ENCODE peak calls at places on chromosome X, in ten cellular contexts. One of them, this sample, is unnamed.

GRCh38 chrX:56281789-56282188 is 49.6 kb downstream of the KLF8 start:
- DNase-seq in GM12865: peak
- DNase-seq in A549: peak
- DNase-seq in fibroblast of lung: no peak
- DNase-seq in choroid plexus epithelial cell: peak
- DNase-seq in dorsolateral prefrontal cortex: no peak
- DNase-seq in esophagus squamous epithelium: no peak
- DNase-seq in heart left ventricle: no peak
- DNase-seq in PC-3: peak
- DNase-seq in kidney epithelial cell: no peak
- DNase-seq in this sample: peak

GRCh38 chrX:120790118-120790517 is 85.5 kb downstream of the CT47B1 start:
- DNase-seq in choroid plexus epithelial cell: peak
- DNase-seq in dorsolateral prefrontal cortex: peak
- DNase-seq in heart left ventricle: no peak
- DNase-seq in PC-3: peak
- DNase-seq in A549: peak
- DNase-seq in fibroblast of lung: peak
- DNase-seq in kidney epithelial cell: peak
- DNase-seq in GM12865: peak
- DNase-seq in esophagus squamous epithelium: no peak
- DNase-seq in this sample: peak

GRCh38 chrX:40040686-40041461 is 56.9 kb downstream of the BCOR start:
- DNase-seq in dorsolateral prefrontal cortex: no peak
- DNase-seq in choroid plexus epithelial cell: no peak
- DNase-seq in esophagus squamous epithelium: no peak
- DNase-seq in heart left ventricle: no peak
- DNase-seq in A549: no peak
- DNase-seq in kidney epithelial cell: no peak
- DNase-seq in fibroblast of lung: no peak
- DNase-seq in GM12865: no peak
- DNase-seq in PC-3: no peak
- DNase-seq in this sample: no peak

GRCh38 chrX:113929004-113929403 is 654.9 kb upstream of the HTR2C start:
- DNase-seq in dorsolateral prefrontal cortex: no peak
- DNase-seq in heart left ventricle: no peak
- DNase-seq in fibroblast of lung: peak
- DNase-seq in choroid plexus epithelial cell: peak
- DNase-seq in kidney epithelial cell: peak
- DNase-seq in A549: peak
- DNase-seq in esophagus squamous epithelium: no peak
- DNase-seq in PC-3: peak
- DNase-seq in GM12865: peak
- DNase-seq in this sample: peak

GRCh38 chrX:118523920-118524319 is 28.3 kb downstream of the DOCK11 start:
- DNase-seq in dorsolateral prefrontal cortex: no peak
- DNase-seq in heart left ventricle: no peak
- DNase-seq in PC-3: no peak
- DNase-seq in A549: no peak
- DNase-seq in GM12865: peak
- DNase-seq in choroid plexus epithelial cell: no peak
- DNase-seq in kidney epithelial cell: no peak
- DNase-seq in esophagus squamous epithelium: no peak
- DNase-seq in fibroblast of lung: no peak
- DNase-seq in this sample: no peak

GRCh38 chrX:38939067-38939466 is 137.8 kb downstream of the MID1IP1 start:
- DNase-seq in fibroblast of lung: peak
- DNase-seq in A549: no peak
- DNase-seq in kidney epithelial cell: no peak
- DNase-seq in esophagus squamous epithelium: no peak
- DNase-seq in heart left ventricle: no peak
- DNase-seq in dorsolateral prefrontal cortex: no peak
- DNase-seq in choroid plexus epithelial cell: peak
- DNase-seq in GM12865: no peak
- DNase-seq in PC-3: no peak
- DNase-seq in this sample: peak

GRCh38 chrX:34058005-34058404 is 74.1 kb downstream of the FAM47A start:
- DNase-seq in GM12865: no peak
- DNase-seq in A549: no peak
- DNase-seq in dorsolateral prefrontal cortex: no peak
- DNase-seq in PC-3: no peak
- DNase-seq in heart left ventricle: no peak
- DNase-seq in esophagus squamous epithelium: no peak
- DNase-seq in choroid plexus epithelial cell: no peak
- DNase-seq in kidney epithelial cell: no peak
- DNase-seq in fibroblast of lung: no peak
- DNase-seq in this sample: no peak

GRCh38 chrX:14598330-14598729 is 69.0 kb downstream of the GLRA2 start:
- DNase-seq in PC-3: no peak
- DNase-seq in heart left ventricle: no peak
- DNase-seq in esophagus squamous epithelium: no peak
- DNase-seq in choroid plexus epithelial cell: no peak
- DNase-seq in fibroblast of lung: peak
- DNase-seq in kidney epithelial cell: no peak
- DNase-seq in A549: no peak
- DNase-seq in GM12865: no peak
- DNase-seq in dorsolateral prefrontal cortex: no peak
- DNase-seq in this sample: peak

GRCh38 chrX:40152173-40152705 is 54.5 kb upstream of the BCOR start:
- DNase-seq in PC-3: peak
- DNase-seq in A549: no peak
- DNase-seq in choroid plexus epithelial cell: no peak
- DNase-seq in GM12865: no peak
- DNase-seq in fibroblast of lung: no peak
- DNase-seq in dorsolateral prefrontal cortex: no peak
- DNase-seq in esophagus squamous epithelium: no peak
- DNase-seq in heart left ventricle: peak
- DNase-seq in kidney epithelial cell: no peak
- DNase-seq in this sample: no peak

GRCh38 chrX:134718329-134719317 is 60.4 kb upstream of the PLAC1 start:
- DNase-seq in kidney epithelial cell: peak
- DNase-seq in esophagus squamous epithelium: no peak
- DNase-seq in fibroblast of lung: peak
- DNase-seq in choroid plexus epithelial cell: peak
- DNase-seq in dorsolateral prefrontal cortex: no peak
- DNase-seq in heart left ventricle: peak
- DNase-seq in PC-3: peak
- DNase-seq in A549: peak
- DNase-seq in GM12865: peak
- DNase-seq in this sample: peak

GRCh38 chrX:74421181-74422028 is at the start of gene SLC16A2:
- DNase-seq in A549: peak
- DNase-seq in esophagus squamous epithelium: no peak
- DNase-seq in dorsolateral prefrontal cortex: peak
- DNase-seq in kidney epithelial cell: peak
- DNase-seq in fibroblast of lung: peak
- DNase-seq in heart left ventricle: peak
- DNase-seq in PC-3: peak
- DNase-seq in choroid plexus epithelial cell: peak
- DNase-seq in GM12865: peak
- DNase-seq in this sample: peak

GRCh38 chrX:101430457-101431078 is 22.5 kb downstream of the HNRNPH2 start:
- DNase-seq in dorsolateral prefrontal cortex: no peak
- DNase-seq in choroid plexus epithelial cell: no peak
- DNase-seq in kidney epithelial cell: no peak
- DNase-seq in PC-3: peak
- DNase-seq in esophagus squamous epithelium: no peak
- DNase-seq in fibroblast of lung: peak
- DNase-seq in A549: no peak
- DNase-seq in GM12865: peak
- DNase-seq in heart left ventricle: no peak
- DNase-seq in this sample: peak

GRCh38 chrX:65451663-65452062 is 82.9 kb downstream of the LAS1L start:
- DNase-seq in A549: no peak
- DNase-seq in GM12865: peak
- DNase-seq in esophagus squamous epithelium: no peak
- DNase-seq in kidney epithelial cell: no peak
- DNase-seq in heart left ventricle: no peak
- DNase-seq in PC-3: peak
- DNase-seq in dorsolateral prefrontal cortex: no peak
- DNase-seq in fibroblast of lung: peak
- DNase-seq in choroid plexus epithelial cell: peak
- DNase-seq in this sample: peak

GRCh38 chrX:107684956-107685385 is 56.7 kb downstream of the PRPS1 start:
- DNase-seq in esophagus squamous epithelium: peak
- DNase-seq in kidney epithelial cell: no peak
- DNase-seq in fibroblast of lung: peak
- DNase-seq in choroid plexus epithelial cell: peak
- DNase-seq in PC-3: no peak
- DNase-seq in dorsolateral prefrontal cortex: peak
- DNase-seq in A549: no peak
- DNase-seq in heart left ventricle: peak
- DNase-seq in GM12865: peak
- DNase-seq in this sample: no peak

GRCh38 chrX:2928583-2929434 is at the start of gene ARSD:
- DNase-seq in heart left ventricle: peak
- DNase-seq in esophagus squamous epithelium: peak
- DNase-seq in PC-3: peak
- DNase-seq in A549: peak
- DNase-seq in dorsolateral prefrontal cortex: peak
- DNase-seq in GM12865: peak
- DNase-seq in choroid plexus epithelial cell: peak
- DNase-seq in kidney epithelial cell: peak
- DNase-seq in fibroblast of lung: peak
- DNase-seq in this sample: peak

DNA sequence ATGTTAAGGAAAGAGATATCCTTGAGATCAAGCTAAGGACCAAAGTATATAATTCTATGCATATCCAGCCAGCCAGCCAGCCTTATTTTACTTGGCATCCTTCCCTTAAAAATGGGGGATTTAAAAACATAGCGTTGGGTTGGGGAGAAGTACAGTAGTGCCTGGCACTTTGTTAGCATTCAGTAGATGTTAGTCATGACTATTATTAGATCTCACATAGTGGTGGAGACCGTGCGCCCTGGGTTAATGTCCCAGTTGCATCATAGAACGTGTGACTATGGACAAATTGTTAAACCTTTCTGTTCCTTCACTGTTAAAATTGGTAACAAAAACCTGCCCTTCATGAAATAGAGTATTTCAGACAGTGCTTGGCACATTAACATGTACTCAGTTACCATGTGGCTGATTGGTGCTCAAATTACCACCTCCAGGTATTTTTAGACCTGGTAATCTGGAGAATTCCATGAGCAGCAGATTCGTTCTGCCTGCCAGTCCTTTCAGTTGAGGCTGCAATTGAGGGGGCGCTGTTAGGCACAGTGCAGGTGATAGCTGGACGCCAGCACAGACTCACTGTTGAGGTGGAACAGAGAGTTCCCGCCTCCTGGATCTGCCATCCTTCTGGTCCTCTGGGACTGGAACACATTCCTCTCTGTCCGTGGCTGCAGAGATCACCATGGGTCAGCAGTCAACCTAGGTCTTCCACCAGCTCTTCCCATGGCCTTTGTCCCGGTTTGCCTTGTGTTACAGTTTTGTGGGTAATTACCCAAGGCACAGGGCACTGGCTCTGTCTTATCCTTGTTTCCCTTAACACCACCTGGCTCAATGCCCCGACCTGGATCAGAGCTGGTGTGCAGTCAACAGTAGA is 31.7 kb downstream of the RBBP7 start:
- DNase-seq in esophagus squamous epithelium: no peak
- DNase-seq in kidney epithelial cell: peak
- DNase-seq in dorsolateral prefrontal cortex: peak
- DNase-seq in GM12865: no peak
- DNase-seq in PC-3: no peak
- DNase-seq in heart left ventricle: peak
- DNase-seq in A549: no peak
- DNase-seq in fibroblast of lung: peak
- DNase-seq in choroid plexus epithelial cell: peak
- DNase-seq in this sample: peak
- H3K4me3 ChIP-seq in esophagus squamous epithelium: no peak
- H3K4me3 ChIP-seq in kidney epithelial cell: no peak
- H3K4me3 ChIP-seq in dorsolateral prefrontal cortex: no peak
- H3K4me3 ChIP-seq in GM12865: no peak
- H3K4me3 ChIP-seq in PC-3: no peak
- H3K4me3 ChIP-seq in heart left ventricle: no peak
- H3K4me3 ChIP-seq in A549: no peak
- H3K4me3 ChIP-seq in fibroblast of lung: no peak
- H3K4me3 ChIP-seq in choroid plexus epithelial cell: no peak
- H3K4me3 ChIP-seq in this sample: no peak

GRCh38 chrX:19019996-19020395 is 36.1 kb upstream of the PHKA2 start:
- DNase-seq in esophagus squamous epithelium: no peak
- DNase-seq in dorsolateral prefrontal cortex: no peak
- DNase-seq in choroid plexus epithelial cell: peak
- DNase-seq in PC-3: no peak
- DNase-seq in kidney epithelial cell: no peak
- DNase-seq in A549: no peak
- DNase-seq in fibroblast of lung: peak
- DNase-seq in GM12865: no peak
- DNase-seq in heart left ventricle: no peak
- DNase-seq in this sample: no peak

DNA sequence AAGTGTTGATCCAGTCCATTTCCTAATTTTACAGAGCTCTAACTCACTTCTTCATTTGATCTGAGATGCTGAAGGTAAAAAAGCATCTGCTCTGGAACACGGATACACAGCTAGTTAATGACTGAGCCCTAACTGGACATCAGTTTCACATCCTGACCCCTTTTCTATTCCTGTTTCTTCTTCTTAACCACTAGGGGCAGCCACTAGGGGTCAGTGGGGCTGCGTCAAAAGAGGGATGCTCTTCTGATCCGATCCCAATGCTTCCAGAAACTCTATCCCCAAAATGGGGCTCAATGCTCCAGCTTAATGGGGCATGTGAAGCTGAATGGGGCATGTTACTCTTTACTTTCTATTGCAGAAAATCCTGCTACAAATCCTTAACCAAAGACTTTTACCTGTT is 33.4 kb upstream of the PHKA2 start:
- DNase-seq in dorsolateral prefrontal cortex: no peak
- DNase-seq in PC-3: peak
- DNase-seq in GM12865: peak
- DNase-seq in A549: peak
- DNase-seq in fibroblast of lung: peak
- DNase-seq in esophagus squamous epithelium: no peak
- DNase-seq in choroid plexus epithelial cell: peak
- DNase-seq in heart left ventricle: no peak
- DNase-seq in kidney epithelial cell: no peak
- DNase-seq in this sample: peak
- TF ChIP-seq CTCF in dorsolateral prefrontal cortex: peak
- TF ChIP-seq CTCF in PC-3: peak
- TF ChIP-seq CTCF in GM12865: peak
- TF ChIP-seq CTCF in A549: peak
- TF ChIP-seq CTCF in fibroblast of lung: peak
- TF ChIP-seq CTCF in esophagus squamous epithelium: no peak
- TF ChIP-seq CTCF in choroid plexus epithelial cell: peak
- TF ChIP-seq CTCF in heart left ventricle: peak
- TF ChIP-seq CTCF in kidney epithelial cell: peak
- TF ChIP-seq CTCF in this sample: peak

GRCh38 chrX:140713174-140713539 is 3.6 kb downstream of the LINC00632 start:
- DNase-seq in PC-3: no peak
- DNase-seq in A549: no peak
- DNase-seq in kidney epithelial cell: no peak
- DNase-seq in esophagus squamous epithelium: no peak
- DNase-seq in dorsolateral prefrontal cortex: no peak
- DNase-seq in heart left ventricle: no peak
- DNase-seq in fibroblast of lung: no peak
- DNase-seq in choroid plexus epithelial cell: no peak
- DNase-seq in GM12865: peak
- DNase-seq in this sample: no peak
- H3K4me3 ChIP-seq in PC-3: peak
- H3K4me3 ChIP-seq in A549: peak
- H3K4me3 ChIP-seq in kidney epithelial cell: no peak
- H3K4me3 ChIP-seq in esophagus squamous epithelium: peak
- H3K4me3 ChIP-seq in dorsolateral prefrontal cortex: peak
- H3K4me3 ChIP-seq in heart left ventricle: no peak
- H3K4me3 ChIP-seq in fibroblast of lung: no peak
- H3K4me3 ChIP-seq in choroid plexus epithelial cell: no peak
- H3K4me3 ChIP-seq in GM12865: no peak
- H3K4me3 ChIP-seq in this sample: no peak

GRCh38 chrX:43508694-43509093 is 147.4 kb upstream of the MAOA start:
- DNase-seq in A549: no peak
- DNase-seq in fibroblast of lung: no peak
- DNase-seq in esophagus squamous epithelium: no peak
- DNase-seq in dorsolateral prefrontal cortex: no peak
- DNase-seq in GM12865: no peak
- DNase-seq in heart left ventricle: no peak
- DNase-seq in PC-3: no peak
- DNase-seq in kidney epithelial cell: no peak
- DNase-seq in choroid plexus epithelial cell: no peak
- DNase-seq in this sample: no peak
- TF ChIP-seq CTCF in A549: no peak
- TF ChIP-seq CTCF in fibroblast of lung: no peak
- TF ChIP-seq CTCF in esophagus squamous epithelium: no peak
- TF ChIP-seq CTCF in dorsolateral prefrontal cortex: no peak
- TF ChIP-seq CTCF in GM12865: no peak
- TF ChIP-seq CTCF in heart left ventricle: no peak
- TF ChIP-seq CTCF in PC-3: no peak
- TF ChIP-seq CTCF in kidney epithelial cell: no peak
- TF ChIP-seq CTCF in choroid plexus epithelial cell: no peak
- TF ChIP-seq CTCF in this sample: no peak